ENCODE peak calls at places on chromosome 9, in eight cellular contexts. One of them, this sample, is unnamed.
A peak's percentile ranks its signal among the peaks of the same experiment; 100 is the strongest.

GRCh38 chr9:136327313-136327971 is at the start of gene GPSM1:
- DNase-seq in effector memory CD8-positive, alpha-beta T cell: no peak
- DNase-seq in adrenal gland: peak; percentile 68
- DNase-seq in midbrain: peak; percentile 56
- DNase-seq in GM23248: peak; percentile 81
- DNase-seq in cardiac fibroblast: peak; percentile 67
- DNase-seq in NCI-H1092 treated with DMSO at 0.1 percent for 48 hours: peak; percentile 11
- DNase-seq in foreskin fibroblast: peak; percentile 77
- DNase-seq in this sample: peak; percentile 90

GRCh38 chr9:96139592-96140251 is 162.3 kb downstream of the HSD17B3 start:
- DNase-seq in GM23248: peak; percentile 91
- DNase-seq in NCI-H1092 treated with DMSO at 0.1 percent for 48 hours: peak; percentile 84
- DNase-seq in adrenal gland: no peak
- DNase-seq in cardiac fibroblast: peak; percentile 82
- DNase-seq in midbrain: no peak
- DNase-seq in foreskin fibroblast: peak; percentile 91
- DNase-seq in effector memory CD8-positive, alpha-beta T cell: no peak
- DNase-seq in this sample: peak; percentile 73

GRCh38 chr9:132638240-132638639 is 31.5 kb downstream of the DDX31 start:
- DNase-seq in foreskin fibroblast: peak; percentile 60
- DNase-seq in cardiac fibroblast: peak; percentile 20
- DNase-seq in effector memory CD8-positive, alpha-beta T cell: no peak
- DNase-seq in midbrain: no peak
- DNase-seq in adrenal gland: no peak
- DNase-seq in GM23248: peak; percentile 23
- DNase-seq in NCI-H1092 treated with DMSO at 0.1 percent for 48 hours: peak; percentile 48
- DNase-seq in this sample: no peak

GRCh38 chr9:18596920-18597319 is 123.0 kb downstream of the ADAMTSL1 start:
- DNase-seq in midbrain: no peak
- DNase-seq in foreskin fibroblast: peak; percentile 74
- DNase-seq in adrenal gland: no peak
- DNase-seq in NCI-H1092 treated with DMSO at 0.1 percent for 48 hours: no peak
- DNase-seq in cardiac fibroblast: peak; percentile 55
- DNase-seq in GM23248: peak; percentile 80
- DNase-seq in effector memory CD8-positive, alpha-beta T cell: no peak
- DNase-seq in this sample: no peak

GRCh38 chr9:19513671-19514275 is 105.0 kb downstream of the ACER2 start:
- DNase-seq in effector memory CD8-positive, alpha-beta T cell: no peak
- DNase-seq in midbrain: no peak
- DNase-seq in adrenal gland: no peak
- DNase-seq in GM23248: no peak
- DNase-seq in cardiac fibroblast: peak; percentile 17
- DNase-seq in foreskin fibroblast: no peak
- DNase-seq in NCI-H1092 treated with DMSO at 0.1 percent for 48 hours: no peak
- DNase-seq in this sample: peak; percentile 19

GRCh38 chr9:137813651-137814415 is 63.7 kb upstream of the CACNA1B start:
- DNase-seq in adrenal gland: no peak
- DNase-seq in NCI-H1092 treated with DMSO at 0.1 percent for 48 hours: no peak
- DNase-seq in foreskin fibroblast: no peak
- DNase-seq in effector memory CD8-positive, alpha-beta T cell: no peak
- DNase-seq in GM23248: no peak
- DNase-seq in midbrain: no peak
- DNase-seq in cardiac fibroblast: no peak
- DNase-seq in this sample: no peak

GRCh38 chr9:13956107-13956506 is 357.8 kb downstream of the NFIB start:
- DNase-seq in GM23248: no peak
- DNase-seq in NCI-H1092 treated with DMSO at 0.1 percent for 48 hours: no peak
- DNase-seq in midbrain: no peak
- DNase-seq in cardiac fibroblast: no peak
- DNase-seq in effector memory CD8-positive, alpha-beta T cell: no peak
- DNase-seq in foreskin fibroblast: no peak
- DNase-seq in adrenal gland: no peak
- DNase-seq in this sample: no peak

GRCh38 chr9:35579130-35579529 is 25.9 kb upstream of the TESK1 start:
- DNase-seq in midbrain: no peak
- DNase-seq in cardiac fibroblast: no peak
- DNase-seq in NCI-H1092 treated with DMSO at 0.1 percent for 48 hours: no peak
- DNase-seq in foreskin fibroblast: no peak
- DNase-seq in adrenal gland: no peak
- DNase-seq in GM23248: no peak
- DNase-seq in effector memory CD8-positive, alpha-beta T cell: no peak
- DNase-seq in this sample: no peak

GRCh38 chr9:86241216-86241615 is 18.2 kb downstream of the C9orf153 start:
- DNase-seq in adrenal gland: no peak
- DNase-seq in GM23248: no peak
- DNase-seq in midbrain: no peak
- DNase-seq in cardiac fibroblast: no peak
- DNase-seq in NCI-H1092 treated with DMSO at 0.1 percent for 48 hours: no peak
- DNase-seq in foreskin fibroblast: no peak
- DNase-seq in effector memory CD8-positive, alpha-beta T cell: no peak
- DNase-seq in this sample: no peak

GRCh38 chr9:101467690-101468089 is 32.1 kb upstream of the ALDOB start:
- DNase-seq in cardiac fibroblast: no peak
- DNase-seq in adrenal gland: no peak
- DNase-seq in NCI-H1092 treated with DMSO at 0.1 percent for 48 hours: no peak
- DNase-seq in midbrain: no peak
- DNase-seq in GM23248: no peak
- DNase-seq in effector memory CD8-positive, alpha-beta T cell: no peak
- DNase-seq in foreskin fibroblast: no peak
- DNase-seq in this sample: no peak

GRCh38 chr9:37621299-37621934 is 29.0 kb upstream of the TOMM5 start:
- DNase-seq in cardiac fibroblast: peak; percentile 7
- DNase-seq in effector memory CD8-positive, alpha-beta T cell: no peak
- DNase-seq in midbrain: no peak
- DNase-seq in adrenal gland: no peak
- DNase-seq in NCI-H1092 treated with DMSO at 0.1 percent for 48 hours: no peak
- DNase-seq in GM23248: no peak
- DNase-seq in foreskin fibroblast: no peak
- DNase-seq in this sample: no peak

GRCh38 chr9:89879711-89880110 is 274.9 kb downstream of the GADD45G start:
- DNase-seq in midbrain: no peak
- DNase-seq in effector memory CD8-positive, alpha-beta T cell: no peak
- DNase-seq in cardiac fibroblast: no peak
- DNase-seq in foreskin fibroblast: no peak
- DNase-seq in adrenal gland: peak; percentile 14
- DNase-seq in GM23248: no peak
- DNase-seq in NCI-H1092 treated with DMSO at 0.1 percent for 48 hours: no peak
- DNase-seq in this sample: no peak

GRCh38 chr9:123643518-123643917 is 286.4 kb downstream of the DENND1A start:
- DNase-seq in midbrain: no peak
- DNase-seq in adrenal gland: no peak
- DNase-seq in effector memory CD8-positive, alpha-beta T cell: no peak
- DNase-seq in foreskin fibroblast: no peak
- DNase-seq in NCI-H1092 treated with DMSO at 0.1 percent for 48 hours: peak; percentile 61
- DNase-seq in GM23248: no peak
- DNase-seq in cardiac fibroblast: no peak
- DNase-seq in this sample: no peak

GRCh38 chr9:105679406-105680022 is 14.8 kb upstream of the TMEM38B start:
- DNase-seq in cardiac fibroblast: no peak
- DNase-seq in adrenal gland: no peak
- DNase-seq in GM23248: no peak
- DNase-seq in foreskin fibroblast: no peak
- DNase-seq in NCI-H1092 treated with DMSO at 0.1 percent for 48 hours: peak; percentile 19
- DNase-seq in midbrain: no peak
- DNase-seq in effector memory CD8-positive, alpha-beta T cell: no peak
- DNase-seq in this sample: no peak

GRCh38 chr9:14186096-14186495 is 127.8 kb downstream of the NFIB start:
- DNase-seq in GM23248: no peak
- DNase-seq in cardiac fibroblast: no peak
- DNase-seq in adrenal gland: no peak
- DNase-seq in NCI-H1092 treated with DMSO at 0.1 percent for 48 hours: no peak
- DNase-seq in foreskin fibroblast: no peak
- DNase-seq in effector memory CD8-positive, alpha-beta T cell: no peak
- DNase-seq in midbrain: no peak
- DNase-seq in this sample: no peak

GRCh38 chr9:97905228-97905627 is 17.1 kb downstream of the TRMO start:
- DNase-seq in midbrain: no peak
- DNase-seq in adrenal gland: no peak
- DNase-seq in NCI-H1092 treated with DMSO at 0.1 percent for 48 hours: no peak
- DNase-seq in foreskin fibroblast: no peak
- DNase-seq in cardiac fibroblast: no peak
- DNase-seq in effector memory CD8-positive, alpha-beta T cell: peak; percentile 43
- DNase-seq in GM23248: no peak
- DNase-seq in this sample: no peak

GRCh38 chr9:135971892-135972291 is 10.7 kb upstream of the UBAC1 start:
- DNase-seq in GM23248: no peak
- DNase-seq in foreskin fibroblast: no peak
- DNase-seq in midbrain: no peak
- DNase-seq in adrenal gland: no peak
- DNase-seq in effector memory CD8-positive, alpha-beta T cell: no peak
- DNase-seq in NCI-H1092 treated with DMSO at 0.1 percent for 48 hours: no peak
- DNase-seq in cardiac fibroblast: no peak
- DNase-seq in this sample: no peak

GRCh38 chr9:95075700-95076099 is 241.8 kb downstream of the FANCC start:
- DNase-seq in cardiac fibroblast: no peak
- DNase-seq in GM23248: no peak
- DNase-seq in foreskin fibroblast: no peak
- DNase-seq in midbrain: no peak
- DNase-seq in NCI-H1092 treated with DMSO at 0.1 percent for 48 hours: no peak
- DNase-seq in effector memory CD8-positive, alpha-beta T cell: no peak
- DNase-seq in adrenal gland: no peak
- DNase-seq in this sample: no peak

This sample was measured in AG08396.